ENCODE peak calls at places on chromosomes 4 and X, in five cellular contexts. I, C, E, P and G are unnamed samples. For H3K9me3, the result is how much of the 10 kb centered on the place peaks cover.

GRCh38 chr4:13990596-13991589 is 363.4 kb upstream of the BOD1L1 start:
- DNase-seq in E (peak), I (no peak), P (no peak), C (peak), G (no peak)

GRCh38 chr4:13142191-13142590 is 341.9 kb downstream of the RAB28 start:
- DNase-seq in C (no peak), P (no peak), E (no peak), I (no peak), G (no peak)

GRCh38 chr4:4919926-4920325 is 60.5 kb downstream of the MSX1 start:
- DNase-seq in P (peak), I (no peak), E (no peak), C (no peak), G (no peak)

GRCh38 chr4:66767442-66767841 is 777.9 kb downstream of the CENPC start:
- DNase-seq in I (no peak), P (no peak), E (no peak), C (no peak), G (no peak)

GRCh38 chrX:10326578-10326977 is 169.8 kb downstream of the CLCN4 start:
- DNase-seq in C (peak), E (no peak), P (no peak), I (peak), G (no peak)

GRCh38 chrX:134501942-134502341 is 42.0 kb downstream of the HPRT1 start:
- DNase-seq in P (no peak), I (no peak), E (no peak), C (peak), G (no peak)

GRCh38 chr4:128803783-128804182 is 5.7 kb upstream of the JADE1 start:
- DNase-seq in I (no peak), P (no peak), C (no peak), E (no peak), G (no peak)

GRCh38 chr4:112111306-112111705 is 33.9 kb upstream of the FAM241A start:
- DNase-seq in E (no peak), P (no peak), C (no peak), I (no peak), G (no peak)

GRCh38 chrX:47568656-47569295 is 7.8 kb downstream of the ARAF start:
- DNase-seq in E (peak), P (no peak), I (no peak), C (no peak), G (no peak)

GRCh38 chrX:47572773-47573333 is 9.4 kb upstream of the TIMP1 start:
- DNase-seq in C (no peak), I (no peak), P (no peak), E (no peak), G (no peak)

GRCh38 chrX:47571215-47571614 is 10.2 kb downstream of the ARAF start:
- DNase-seq in E (no peak), I (no peak), P (no peak), C (no peak), G (no peak)

GRCh38 chrX:47571896-47572295 is 10.3 kb upstream of the TIMP1 start:
- DNase-seq in E (no peak), I (no peak), C (no peak), P (no peak), G (no peak)

DNA sequence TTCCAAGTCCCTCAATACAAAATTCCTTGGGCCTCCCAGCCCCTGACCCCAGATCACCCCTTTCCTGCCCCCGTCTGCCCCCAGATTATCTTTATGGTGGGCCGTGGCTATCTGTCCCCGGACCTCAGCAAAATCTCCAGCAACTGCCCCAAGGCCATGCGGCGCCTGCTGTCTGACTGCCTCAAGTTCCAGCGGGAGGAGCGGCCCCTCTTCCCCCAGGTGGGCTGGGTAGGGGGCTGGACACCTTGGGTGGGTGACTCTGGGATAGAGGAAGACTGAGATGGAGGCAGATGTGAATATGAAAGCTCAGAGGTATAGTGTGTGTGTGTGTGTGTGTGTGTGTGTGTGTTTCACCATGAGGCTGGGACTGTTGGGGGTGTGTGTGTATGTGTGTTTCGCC is 9.8 kb downstream of the ARAF start:
- DNase-seq in C (no peak), I (no peak), E (no peak), P (no peak), G (no peak)
- H3K9me3 ChIP-seq in C (under half), I (under half), E (under half), P (under half), G (under half)

GRCh38 chr4:1172971-1173757 is 781 bp upstream of the SPON2 start:
- DNase-seq in P (peak), E (no peak), C (peak), I (no peak), G (no peak)
- H3K27ac ChIP-seq in P (no peak), E (no peak), C (peak), I (no peak), G (no peak)

GRCh38 chr4:212438-213174 is 88.3 kb downstream of the ZNF718 start:
- DNase-seq in P (peak), C (peak), I (no peak), E (peak), G (peak)

GRCh38 chr4:213971-214370 is 89.7 kb downstream of the ZNF718 start:
- DNase-seq in I (no peak), P (no peak), E (no peak), C (no peak), G (no peak)

GRCh38 chr4:217891-218290 is 87.4 kb downstream of the ZNF732 start:
- DNase-seq in I (no peak), E (no peak), P (no peak), C (no peak), G (no peak)
- H3K9me3 ChIP-seq in I (under half), E (under half), P (under half), C (under half), G (under half)

GRCh38 chr4:165751882-165752281 is 121.2 kb upstream of the TLL1 start:
- DNase-seq in C (no peak), I (no peak), E (no peak), P (no peak), G (no peak)
- H3K27ac ChIP-seq in C (no peak), I (no peak), E (no peak), P (no peak), G (no peak)

GRCh38 chr4:174972911-174973310 is 54.8 kb downstream of the ADAM29 start:
- DNase-seq in E (no peak), P (no peak), I (no peak), C (no peak), G (no peak)

GRCh38 chr4:174973336-174973735 is 55.2 kb downstream of the ADAM29 start:
- DNase-seq in E (no peak), C (no peak), I (no peak), P (no peak), G (no peak)
- H3K9me3 ChIP-seq in E (under half), C (under half), I (under half), P (under half), G (under half)

GRCh38 chrX:149494844-149495565 is 10.1 kb downstream of the IDS start:
- DNase-seq in I (no peak), E (no peak), P (no peak), C (no peak), G (no peak)

GRCh38 chrX:149497054-149497453 is 8.1 kb downstream of the IDS start:
- DNase-seq in I (no peak), P (no peak), E (no peak), C (no peak), G (no peak)

GRCh38 chrX:149493567-149494562 is 11.2 kb downstream of the IDS start:
- DNase-seq in I (no peak), P (no peak), C (no peak), E (peak), G (no peak)

GRCh38 chrX:149497626-149498025 is 7.5 kb downstream of the IDS start:
- DNase-seq in P (no peak), C (peak), I (no peak), E (no peak), G (no peak)

GRCh38 chrX:149495573-149496071 is 9.5 kb downstream of the IDS start:
- DNase-seq in P (no peak), I (peak), E (no peak), C (peak), G (no peak)
- H3K27ac ChIP-seq in P (no peak), I (peak), E (no peak), C (no peak), G (no peak)

GRCh38 chr4:252065-252601 is 53.1 kb downstream of the ZNF732 start:
- DNase-seq in P (no peak), I (no peak), E (no peak), C (no peak), G (no peak)

GRCh38 chr4:256492-256891 is 48.8 kb downstream of the ZNF732 start:
- DNase-seq in I (no peak), E (no peak), P (no peak), C (no peak), G (no peak)

DNA sequence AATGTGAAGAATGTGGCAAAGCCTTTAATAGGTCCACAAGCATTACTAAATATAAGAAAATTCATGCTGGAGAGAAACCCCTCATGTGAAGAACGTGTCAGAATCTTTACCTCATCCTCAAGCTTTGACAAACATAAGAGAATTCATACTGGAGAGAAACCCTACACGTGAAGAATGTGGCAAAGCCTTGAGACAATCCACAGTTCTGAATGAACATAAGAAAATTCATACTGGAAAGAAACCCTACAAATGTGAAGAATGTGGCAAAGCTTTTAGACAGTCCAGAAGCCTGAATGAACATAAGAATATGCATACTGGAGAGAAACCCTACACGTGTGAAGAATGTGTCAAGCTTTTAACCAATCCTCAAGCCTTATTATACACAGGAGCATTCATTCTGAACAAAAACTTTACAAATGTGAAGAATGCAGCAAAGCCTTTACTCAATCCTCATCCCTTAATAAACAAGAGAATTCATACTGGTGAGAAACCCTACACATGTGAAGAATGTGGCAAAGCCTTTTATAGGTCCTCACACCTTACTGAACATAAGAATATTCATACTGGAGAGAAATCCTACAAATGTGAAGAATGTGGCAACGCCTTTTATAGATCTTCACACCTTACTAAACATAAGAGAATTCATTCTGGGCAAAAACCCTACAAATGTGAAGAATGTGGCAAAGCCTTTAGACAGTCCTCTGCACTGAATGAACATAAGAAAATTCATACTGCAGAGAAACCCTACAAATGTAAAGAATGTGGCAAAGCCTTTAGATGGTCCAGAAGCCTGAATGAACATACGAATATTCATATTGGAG is 51.1 kb downstream of the ZNF732 start:
- DNase-seq in P (no peak), I (no peak), E (no peak), C (no peak), G (no peak)
- H3K9me3 ChIP-seq in P (under half), I (under half), E (under half), C (under half), G (half or more)

DNA sequence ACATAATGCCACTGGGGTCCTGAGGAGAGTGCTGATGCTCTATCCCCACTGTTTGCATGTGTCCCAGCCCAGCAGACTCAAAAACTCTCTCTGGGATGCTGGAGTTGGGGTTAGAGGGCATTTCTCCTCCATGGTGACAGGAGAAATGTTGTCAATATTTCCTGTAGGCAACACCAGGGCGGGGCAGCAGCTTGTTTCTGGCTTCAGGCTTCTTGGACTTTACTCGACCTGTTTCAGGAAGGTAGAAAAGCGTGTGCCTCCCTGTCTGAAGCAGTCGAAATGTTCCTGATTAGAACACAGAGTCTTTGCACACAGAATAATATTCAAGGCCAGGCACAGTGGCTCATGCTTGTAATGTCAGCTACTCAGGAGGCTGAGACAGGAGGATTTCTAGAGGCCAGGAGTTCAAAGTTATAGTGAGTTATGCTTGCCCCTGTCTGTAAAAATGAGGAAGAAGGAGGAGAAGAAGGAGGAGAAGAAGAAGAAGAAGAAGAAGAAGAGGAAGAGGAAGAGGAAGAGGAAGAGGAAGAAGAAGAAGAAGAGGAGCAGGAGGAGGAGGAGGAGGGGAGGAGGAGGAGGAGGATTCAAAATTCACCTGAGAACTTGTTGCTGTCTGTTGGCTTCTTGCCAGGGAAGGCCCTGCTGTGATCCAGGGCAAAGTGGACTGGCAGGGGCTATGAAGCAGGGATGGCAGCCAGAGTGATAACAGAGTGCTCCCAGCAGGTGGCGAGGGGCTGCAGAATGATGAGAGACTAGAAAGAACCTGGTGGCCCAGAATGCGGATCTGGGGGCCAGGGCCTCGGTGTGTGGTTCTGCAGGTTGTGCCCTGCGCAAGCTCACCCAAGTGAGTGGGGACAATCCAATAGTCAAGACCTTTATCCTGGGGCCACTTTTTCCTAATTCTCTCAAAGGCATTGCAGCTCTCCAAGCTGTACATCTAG is 82.9 kb downstream of the RTL5 start:
- DNase-seq in P (peak), C (no peak), E (no peak), I (no peak), G (no peak)
- H3K27ac ChIP-seq in P (peak), C (no peak), E (no peak), I (no peak), G (no peak)

DNA sequence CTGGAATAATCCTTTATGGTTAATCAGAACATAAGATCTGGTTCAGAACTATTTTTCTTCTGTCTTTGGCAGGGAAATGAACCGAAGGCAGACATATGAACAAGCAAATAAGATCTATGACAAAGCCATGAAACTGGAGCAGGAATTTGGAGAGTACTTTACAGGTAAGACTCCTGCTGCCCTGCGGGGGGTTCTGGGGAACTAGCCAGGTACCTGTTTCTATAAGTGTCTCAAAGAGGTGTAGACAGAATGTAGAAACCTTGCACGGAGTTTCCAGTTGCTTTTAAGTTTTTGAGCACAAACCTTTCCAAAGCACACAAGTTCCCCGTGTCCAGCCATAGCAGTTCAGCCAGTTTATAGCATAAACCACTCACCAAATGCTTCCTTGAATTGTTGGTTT is 56.2 kb downstream of the DLG3 start:
- DNase-seq in I (no peak), E (no peak), C (no peak), P (no peak), G (no peak)
- H3K9me3 ChIP-seq in I (under half), E (under half), C (under half), P (under half), G (under half)

GRCh38 chr4:168488800-168489404 is 8.0 kb upstream of the PALLD start:
- DNase-seq in I (no peak), C (no peak), P (no peak), E (peak), G (no peak)
- H3K27ac ChIP-seq in I (peak), C (no peak), P (no peak), E (peak), G (no peak)